ENCODE peak calls at places on chromosomes 4 and X, in eight cellular contexts. E is bronchial epithelial cell, P is neural crest cell, M is RWPE1, C is breast epithelium, I is HFFc6, W is cardiac muscle cell, S is GM10248. R is an unnamed sample.

GRCh38 chrX:10741496-10742048 is 121.2 kb upstream of the MID1 start:
- DNase-seq in E (no peak), P (no peak), M (no peak), C (no peak), I (no peak), W (no peak), S (no peak), R (no peak)

GRCh38 chr4:105155426-105155825 is 8.8 kb downstream of the TET2 start:
- DNase-seq in E (peak; percentile 35), P (no peak), M (no peak), C (no peak), I (no peak), W (no peak), S (no peak), R (no peak)

GRCh38 chrX:40644821-40645358 is 2.5 kb downstream of the CXorf38 start:
- DNase-seq in E (peak; percentile 45), P (no peak), M (peak; percentile 26), C (peak; percentile 26), I (peak; percentile 41), W (no peak), S (peak; percentile 51), R (no peak)

GRCh38 chr4:24937176-24937575 is 24.3 kb upstream of the CCDC149 start:
- DNase-seq in E (no peak), P (no peak), M (no peak), C (no peak), I (no peak), W (no peak), S (no peak), R (no peak)

GRCh38 chrX:70402721-70403120 is 20.4 kb upstream of the GDPD2 start:
- DNase-seq in E (peak; percentile 73), P (no peak), M (peak; percentile 15), C (no peak), I (no peak), W (no peak), S (no peak), R (no peak)

GRCh38 chr4:53100801-53101581 is 238.9 kb downstream of the RASL11B start:
- DNase-seq in E (peak; percentile 78), P (no peak), M (peak; percentile 22), C (no peak), I (peak; percentile 62), W (no peak), S (no peak), R (no peak)

GRCh38 chrX:150570512-150570911 is 2.1 kb downstream of the MTM1 start:
- DNase-seq in E (no peak), P (no peak), M (no peak), C (no peak), I (no peak), W (no peak), S (no peak), R (no peak)

GRCh38 chr4:604131-604530 is 21.2 kb upstream of the PDE6B start:
- DNase-seq in E (no peak), P (no peak), M (no peak), C (no peak), I (no peak), W (no peak), S (no peak), R (no peak)

GRCh38 chr4:147498031-147498700 is 17.3 kb downstream of the EDNRA start:
- DNase-seq in E (peak; percentile 94), P (no peak), M (peak; percentile 57), C (no peak), I (peak; percentile 53), W (no peak), S (no peak), R (no peak)

GRCh38 chrX:111254896-111255693 is 15.2 kb downstream of the CAPN6 start:
- DNase-seq in E (peak; percentile 6), P (no peak), M (no peak), C (no peak), I (no peak), W (no peak), S (no peak), R (no peak)

GRCh38 chr4:144451771-144452170 is 194.2 kb upstream of the HHIP start:
- DNase-seq in E (no peak), P (no peak), M (no peak), C (no peak), I (no peak), W (no peak), S (no peak), R (no peak)

GRCh38 chr4:48939785-48940184 is 33.2 kb upstream of the OCIAD2 start:
- DNase-seq in E (peak; percentile 96), P (no peak), M (peak; percentile 90), C (peak; percentile 19), I (peak; percentile 66), W (no peak), S (no peak), R (no peak)

GRCh38 chr4:98374643-98375042 is 113.5 kb downstream of the RAP1GDS1 start:
- DNase-seq in E (no peak), P (no peak), M (no peak), C (no peak), I (no peak), W (no peak), S (no peak), R (no peak)

GRCh38 chrX:1657367-1658082 is 42.7 kb downstream of the ASMT start:
- DNase-seq in E (peak; percentile 41), P (no peak), M (peak; percentile 8), C (no peak), I (peak; percentile 8), W (peak; percentile 2), S (peak; percentile 65), R (no peak)

GRCh38 chr4:139082750-139083532 is 67.4 kb downstream of the NOCT start:
- DNase-seq in E (peak; percentile 95), P (peak; percentile 80), M (peak; percentile 94), C (peak; percentile 97), I (peak; percentile 97), W (peak; percentile 97), S (peak; percentile 93), R (peak; percentile 62)

GRCh38 chrX:48579259-48579658 is 5.0 kb downstream of the RBM3 start:
- DNase-seq in E (peak; percentile 29), P (no peak), M (no peak), C (no peak), I (no peak), W (no peak), S (no peak), R (no peak)

GRCh38 chr4:179671609-179672008 is 2229.4 kb upstream of the AGA start:
- DNase-seq in E (no peak), P (no peak), M (no peak), C (no peak), I (no peak), W (no peak), S (no peak), R (no peak)

GRCh38 chrX:49310371-49310770 is 6.9 kb downstream of the GAGE10 start:
- DNase-seq in E (peak; percentile 17), P (no peak), M (no peak), C (no peak), I (no peak), W (no peak), S (no peak), R (no peak)

GRCh38 chr4:103996637-103997036 is 276.9 kb upstream of the TACR3 start:
- DNase-seq in E (peak; percentile 97), P (peak; percentile 23), M (peak; percentile 88), C (peak; percentile 44), I (peak; percentile 69), W (peak; percentile 56), S (no peak), R (no peak)

GRCh38 chr4:103998752-103999151 is 279.0 kb upstream of the TACR3 start:
- DNase-seq in E (no peak), P (no peak), M (no peak), C (no peak), I (no peak), W (no peak), S (no peak), R (no peak)

GRCh38 chr4:103994059-103994458 is 274.3 kb upstream of the TACR3 start:
- DNase-seq in E (peak; percentile 38), P (no peak), M (no peak), C (no peak), I (peak; percentile 7), W (no peak), S (no peak), R (no peak)

DNA sequence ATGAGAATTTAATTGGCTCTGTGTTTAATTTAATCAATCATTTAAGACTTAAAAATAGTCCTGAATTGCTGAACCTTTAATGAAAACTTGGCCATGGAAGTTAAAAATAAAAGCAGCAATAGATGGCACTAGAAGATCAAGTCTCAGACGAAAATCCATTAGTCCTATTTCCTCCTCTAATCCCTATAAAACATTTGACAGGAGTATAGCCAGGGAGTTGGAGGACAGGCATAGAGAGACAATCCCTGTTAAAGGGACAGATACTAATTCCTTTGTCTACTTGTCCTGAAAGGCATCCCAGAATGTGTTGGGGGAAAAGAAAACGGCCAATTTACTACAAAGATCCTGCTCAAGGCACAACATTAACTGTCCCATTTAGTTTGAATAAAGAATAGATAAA is 276.3 kb upstream of the TACR3 start:
- DNase-seq in E (peak; percentile 69), P (no peak), M (peak; percentile 34), C (no peak), I (no peak), W (no peak), S (no peak), R (peak; percentile 9)
- TF ChIP-seq CTCF in E (no peak), P (peak; percentile 48), M (peak; percentile 67), C (no peak), I (no peak), W (no peak), S (peak; percentile 7), R (peak; percentile 68)

GRCh38 chr4:168739851-168740250 is 243.0 kb downstream of the PALLD start:
- DNase-seq in E (no peak), P (no peak), M (no peak), C (no peak), I (no peak), W (no peak), S (no peak), R (no peak)
- TF ChIP-seq CTCF in E (no peak), P (no peak), M (no peak), C (no peak), I (no peak), W (no peak), S (no peak), R (no peak)

GRCh38 chrX:122113896-122114295 is 1066.5 kb downstream of the GLUD2 start:
- DNase-seq in E (no peak), P (no peak), M (no peak), C (no peak), I (no peak), W (no peak), S (no peak), R (no peak)

GRCh38 chrX:122115604-122116003 is 1068.2 kb downstream of the GLUD2 start:
- DNase-seq in E (no peak), P (no peak), M (no peak), C (no peak), I (no peak), W (no peak), S (no peak), R (no peak)

GRCh38 chrX:122119361-122119760 is 1064.7 kb upstream of the GRIA3 start:
- DNase-seq in E (no peak), P (no peak), M (no peak), C (no peak), I (no peak), W (no peak), S (no peak), R (no peak)

GRCh38 chrX:122113376-122113775 is 1066.0 kb downstream of the GLUD2 start:
- DNase-seq in E (no peak), P (no peak), M (no peak), C (no peak), I (no peak), W (no peak), S (no peak), R (no peak)
- TF ChIP-seq CTCF in E (no peak), P (no peak), M (no peak), C (no peak), I (no peak), W (no peak), S (no peak), R (no peak)

GRCh38 chr4:178577933-178578332 is 1135.7 kb upstream of the AGA start:
- DNase-seq in E (no peak), P (no peak), M (no peak), C (no peak), I (no peak), W (peak; percentile 8), S (no peak), R (no peak)
- TF ChIP-seq CTCF in E (no peak), P (peak; percentile 28), M (no peak), C (no peak), I (no peak), W (no peak), S (peak; percentile 18), R (peak; percentile 56)

R was measured in D721Med.